ENCODE peak calls at places on chromosome 1, in ten cellular contexts. J is psoas muscle; B is A673; U is stomach; H is heart left ventricle; C is uterus; K is keratinocyte; V is cardiac muscle cell; R is left ventricle myocardium inferior; G is CD8-positive, alpha-beta T cell. Q is an unnamed sample.
A peak's percentile ranks its signal among the peaks of the same experiment; 100 is the strongest.

GRCh38 chr1:186896211-186896610 is 67.5 kb downstream of the PLA2G4A start:
- DNase-seq in C (no peak), J (no peak), B (no peak), U (no peak), H (no peak), R (no peak), G (no peak), V (peak; percentile 73), K (no peak), Q (no peak)

GRCh38 chr1:85078903-85079302 is 30.6 kb upstream of the MCOLN3 start:
- DNase-seq in C (no peak), R (no peak), J (no peak), V (peak; percentile 50), H (no peak), K (no peak), B (peak; percentile 47), G (no peak), U (no peak), Q (no peak)

GRCh38 chr1:155174334-155175280 is 958 bp downstream of the TRIM46 start:
- DNase-seq in B (peak; percentile 65), U (peak; percentile 24), G (peak; percentile 54), K (no peak), V (peak; percentile 38), C (no peak), J (no peak), R (no peak), H (no peak), Q (no peak)

GRCh38 chr1:165879946-165880345 is 52.5 kb downstream of the UCK2 start:
- DNase-seq in R (no peak), V (no peak), C (no peak), H (no peak), U (no peak), K (no peak), J (no peak), B (no peak), G (no peak), Q (no peak)

GRCh38 chr1:107767156-107767582 is 197.8 kb downstream of the VAV3 start:
- DNase-seq in G (no peak), H (no peak), R (no peak), C (no peak), V (peak; percentile 47), B (no peak), K (no peak), U (no peak), J (no peak), Q (no peak)

GRCh38 chr1:100791586-100791985 is 72.0 kb downstream of the VCAM1 start:
- DNase-seq in K (no peak), U (no peak), V (peak; percentile 68), G (no peak), R (no peak), H (no peak), C (no peak), B (no peak), J (no peak), Q (no peak)

GRCh38 chr1:228224198-228225164 is 16.6 kb downstream of the OBSCN start:
- DNase-seq in R (no peak), K (no peak), G (no peak), H (no peak), U (no peak), J (no peak), V (no peak), B (no peak), C (no peak), Q (no peak)

GRCh38 chr1:228272831-228273571 is 65.2 kb downstream of the OBSCN start:
- DNase-seq in C (no peak), B (no peak), J (peak; percentile 80), H (peak; percentile 20), R (peak; percentile 22), G (no peak), V (no peak), U (no peak), K (no peak), Q (no peak)

GRCh38 chr1:117093091-117093534 is 28.4 kb downstream of the TRIM45 start:
- DNase-seq in R (no peak), B (peak; percentile 59), V (peak; percentile 96), H (no peak), G (no peak), C (peak; percentile 76), U (peak; percentile 31), K (peak; percentile 56), J (peak; percentile 81), Q (no peak)

GRCh38 chr1:160621633-160622413 is 25.0 kb downstream of the SLAMF1 start:
- DNase-seq in H (no peak), U (no peak), J (no peak), B (no peak), K (no peak), R (no peak), C (no peak), V (no peak), G (no peak), Q (no peak)

GRCh38 chr1:175874081-175874480 is 130.7 kb upstream of the TNR start:
- DNase-seq in R (no peak), H (no peak), V (no peak), G (no peak), K (no peak), J (no peak), B (no peak), C (no peak), U (no peak), Q (no peak)

GRCh38 chr1:52706136-52706670 is 8.1 kb upstream of the COA7 start:
- DNase-seq in G (no peak), H (no peak), J (no peak), B (no peak), K (no peak), U (no peak), R (no peak), V (no peak), C (no peak), Q (no peak)

GRCh38 chr1:182699673-182700350 is 15.4 kb upstream of the RGS8 start:
- DNase-seq in G (no peak), H (peak; percentile 8), B (peak; percentile 43), V (peak; percentile 3), U (no peak), R (no peak), J (peak; percentile 63), C (no peak), K (no peak), Q (no peak)

GRCh38 chr1:182700351-182700709 is 15.9 kb upstream of the RGS8 start:
- DNase-seq in U (no peak), K (no peak), G (no peak), B (no peak), R (no peak), J (no peak), C (no peak), H (no peak), V (no peak), Q (no peak)

GRCh38 chr1:182704677-182705076 is 20.3 kb upstream of the RGS8 start:
- DNase-seq in B (no peak), J (no peak), H (no peak), R (no peak), C (no peak), K (no peak), G (no peak), U (no peak), V (no peak), Q (no peak)

GRCh38 chr1:182703539-182703938 is 19.2 kb upstream of the RGS8 start:
- DNase-seq in R (no peak), C (no peak), J (no peak), U (no peak), G (no peak), H (no peak), V (no peak), K (no peak), B (no peak), Q (no peak)

DNA sequence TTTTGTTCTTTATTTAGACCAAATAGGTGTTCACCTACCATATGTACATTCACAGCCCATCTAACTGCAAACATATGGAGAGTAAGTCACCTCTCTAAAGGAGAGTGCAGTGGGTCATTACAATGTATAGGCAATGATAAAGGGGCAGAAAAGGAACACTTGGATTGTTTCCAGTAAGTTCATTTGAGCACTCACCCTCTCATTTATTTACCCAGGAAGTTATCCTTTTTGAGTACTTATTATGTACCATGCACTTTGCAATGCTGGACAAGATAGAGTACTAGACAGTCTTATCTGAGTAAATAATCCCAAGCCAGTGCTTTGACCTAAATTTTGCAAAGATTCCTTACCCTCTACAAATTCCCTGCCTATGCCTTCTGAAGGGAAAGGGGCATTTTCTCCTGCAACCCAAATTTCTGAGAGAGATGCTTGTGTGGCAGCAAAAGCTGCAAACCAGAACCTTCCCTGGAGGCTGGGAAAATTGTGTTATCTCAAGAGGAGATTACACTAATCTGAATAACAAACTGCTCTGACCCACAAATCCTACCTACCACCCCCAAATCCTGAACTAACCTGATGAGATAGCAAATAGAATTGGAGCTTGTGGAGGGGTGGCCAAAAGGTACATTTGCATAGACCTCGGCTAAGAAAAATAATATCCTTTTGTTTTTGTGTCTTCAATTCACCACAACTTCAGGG is 18.6 kb upstream of the RGS8 start:
- DNase-seq in R (no peak), G (no peak), C (no peak), U (no peak), H (no peak), B (no peak), K (no peak), V (no peak), J (no peak), Q (no peak)
- H3K4me3 ChIP-seq in R (no peak overlapping the region), G (no peak overlapping the region), C (no peak overlapping the region), U (no peak overlapping the region), H (no peak overlapping the region), B (no peak overlapping the region), K (no peak overlapping the region), V (no peak overlapping the region), J (no peak overlapping the region), Q (no peak overlapping the region)

DNA sequence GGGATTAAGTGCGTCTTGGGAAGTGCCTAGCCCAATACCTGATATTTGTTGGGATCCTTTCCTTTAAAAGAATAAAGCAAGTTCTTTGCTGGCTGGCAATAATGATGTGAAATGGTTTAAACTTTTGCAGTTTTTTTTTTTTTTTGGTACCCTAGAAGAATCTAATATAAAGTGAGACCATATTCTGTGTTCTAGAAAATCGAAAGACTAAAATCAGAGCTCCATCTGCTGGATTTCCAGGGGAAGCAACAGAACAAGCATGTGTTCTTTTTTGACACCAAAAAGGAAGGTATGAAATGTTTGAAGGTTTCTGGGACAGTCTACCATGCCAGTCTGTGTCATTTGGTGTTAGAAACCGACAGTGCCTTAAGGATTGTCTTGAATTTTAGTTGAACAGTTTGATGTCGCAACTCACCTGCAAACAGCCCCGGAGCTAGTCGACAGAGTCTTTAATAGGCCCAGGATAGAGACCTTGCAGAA is 6.4 kb downstream of the UTP11 start:
- DNase-seq in V (peak; percentile 65), J (no peak), C (no peak), R (no peak), K (no peak), B (peak; percentile 70), G (no peak), U (no peak), H (no peak), Q (no peak)
- TF ChIP-seq CTCF in V (peak; percentile 74), J (peak; percentile 67), C (peak; percentile 71), R (peak; percentile 66), K (peak; percentile 52), B (peak; percentile 72), G (peak; percentile 56), U (peak; percentile 28), H (peak; percentile 66), Q (peak; percentile 72)

GRCh38 chr1:114152211-114153050 is 1.2 kb downstream of the SYT6 start:
- DNase-seq in V (peak; percentile 54), J (peak; percentile 72), C (no peak), G (no peak), U (peak; percentile 37), H (peak; percentile 25), R (peak; percentile 33), B (peak; percentile 60), K (no peak), Q (no peak)
- H3K4me3 ChIP-seq in V (peak overlapping the region; percentile 45), J (peak overlapping the region; percentile 67), C (no peak overlapping the region), G (peak overlapping the region; percentile 37), U (peak overlapping the region; percentile 42), H (peak overlapping the region; percentile 59), R (peak overlapping the region; percentile 65), B (peak overlapping the region; percentile 82), K (no peak overlapping the region), Q (no peak overlapping the region)

GRCh38 chr1:48093696-48094518 is 96.7 kb upstream of the TRABD2B start:
- DNase-seq in B (peak; percentile 61), V (peak; percentile 52), K (peak; percentile 75), R (peak; percentile 39), U (peak; percentile 91), J (no peak), H (peak; percentile 27), G (peak; percentile 73), C (no peak), Q (no peak)
- TF ChIP-seq CTCF in B (peak; percentile 79), V (peak; percentile 74), K (peak; percentile 93), R (peak; percentile 76), U (peak; percentile 73), J (peak; percentile 61), H (peak; percentile 68), G (peak; percentile 86), C (peak; percentile 46), Q (peak; percentile 91)

Q was measured in epithelial cell of proximal tubule.